ENCODE peak calls at places on chromosomes 12 and 14, in four cellular contexts. S is BE2C, Z is chondrocyte, F is HL-60. I is an unnamed sample.

GRCh38 chr12:89379100-89379838 is 27.0 kb upstream of the DUSP6 start:
- DNase-seq in S (no peak), Z (no peak), F (no peak), I (no peak)

GRCh38 chr14:89977668-89978067 is 21.9 kb downstream of the TDP1 start:
- DNase-seq in S (no peak), Z (no peak), F (no peak), I (no peak)

GRCh38 chr12:131387281-131388163 is 323.4 kb upstream of the SFSWAP start:
- DNase-seq in S (no peak), Z (peak), F (no peak), I (no peak)

GRCh38 chr14:26887842-26888241 is 290.0 kb upstream of the NOVA1 start:
- DNase-seq in S (no peak), Z (no peak), F (no peak), I (no peak)

GRCh38 chr14:28707814-28708213 is 58.8 kb upstream of the FOXG1 start:
- DNase-seq in S (no peak), Z (no peak), F (no peak), I (no peak)

GRCh38 chr12:121124402-121125109 is 8.1 kb upstream of the P2RX7 start:
- DNase-seq in S (no peak), Z (no peak), F (no peak), I (no peak)

GRCh38 chr12:16407332-16407731 is 59.9 kb downstream of the MGST1 start:
- DNase-seq in S (no peak), Z (no peak), F (peak), I (no peak)

GRCh38 chr12:3928538-3929220 is 55.5 kb upstream of the PARP11 start:
- DNase-seq in S (no peak), Z (no peak), F (peak), I (no peak)

GRCh38 chr14:76662580-76662979 is 98.7 kb upstream of the VASH1 start:
- DNase-seq in S (no peak), Z (no peak), F (no peak), I (no peak)

GRCh38 chr14:58238252-58239247 is 6.1 kb upstream of the PSMA3 start:
- DNase-seq in S (peak), Z (no peak), F (no peak), I (no peak)

GRCh38 chr14:31926652-31927347 is 150.3 kb upstream of the ARHGAP5 start:
- DNase-seq in S (no peak), Z (no peak), F (no peak), I (no peak)

GRCh38 chr12:3278681-3279414 is 201.7 kb downstream of the TSPAN9 start:
- DNase-seq in S (no peak), Z (no peak), F (no peak), I (no peak)

GRCh38 chr14:60757617-60758016 is 23.1 kb downstream of the MNAT1 start:
- DNase-seq in S (no peak), Z (no peak), F (no peak), I (no peak)

GRCh38 chr12:2054091-2055018 is 1.6 kb downstream of the CACNA1C start:
- DNase-seq in S (no peak), Z (no peak), F (no peak), I (no peak)

GRCh38 chr12:3364226-3364625 is 126.8 kb upstream of the PRMT8 start:
- DNase-seq in S (no peak), Z (no peak), F (no peak), I (no peak)

GRCh38 chr12:52742196-52742580 is 35.0 kb downstream of the KRT76 start:
- DNase-seq in S (no peak), Z (no peak), F (no peak), I (no peak)

GRCh38 chr12:119938049-119938667 is 50.9 kb upstream of the BICDL1 start:
- DNase-seq in S (peak), Z (no peak), F (peak), I (peak)

GRCh38 chr12:47231456-47231855 is 151.7 kb upstream of the AMIGO2 start:
- DNase-seq in S (no peak), Z (no peak), F (no peak), I (no peak)

GRCh38 chr12:129028824-129029223 is 175.5 kb downstream of the GLT1D1 start:
- DNase-seq in S (no peak), Z (no peak), F (no peak), I (no peak)

GRCh38 chr14:100376751-100377171 is 53.6 kb downstream of the SLC25A47 start:
- DNase-seq in S (peak), Z (no peak), F (peak), I (no peak)

GRCh38 chr14:68841030-68841809 is 48.4 kb upstream of the ZFP36L1 start:
- DNase-seq in S (no peak), Z (no peak), F (no peak), I (no peak)

GRCh38 chr12:123431951-123432886 is 4.3 kb downstream of the RILPL2 start:
- DNase-seq in S (no peak), Z (no peak), F (peak), I (no peak)

GRCh38 chr14:85010186-85010585 is 519.8 kb upstream of the FLRT2 start:
- DNase-seq in S (no peak), Z (no peak), F (no peak), I (no peak)

GRCh38 chr14:75982724-75983358 is 1.0 kb upstream of the TGFB3 start:
- DNase-seq in S (peak), Z (no peak), F (peak), I (no peak)

GRCh38 chr12:50201987-50202521 is 34.9 kb upstream of the CERS5 start:
- DNase-seq in S (no peak), Z (no peak), F (no peak), I (no peak)

GRCh38 chr12:106170285-106170684 is 31.5 kb upstream of the NUAK1 start:
- DNase-seq in S (no peak), Z (no peak), F (no peak), I (no peak)

GRCh38 chr12:124910561-124911478 is 3.6 kb downstream of the UBC start:
- DNase-seq in S (no peak), Z (no peak), F (no peak), I (no peak)

GRCh38 chr12:124914392-124915248 is at the start of gene UBC:
- DNase-seq in S (peak), Z (peak), F (peak), I (peak)

GRCh38 chr12:124916370-124917134 is 2.1 kb upstream of the UBC start:
- DNase-seq in S (no peak), Z (no peak), F (peak), I (no peak)

GRCh38 chr12:124915249-124916236 is 1.1 kb upstream of the UBC start:
- DNase-seq in S (no peak), Z (no peak), F (no peak), I (no peak)

GRCh38 chr12:124913474-124914391 is 717 bp downstream of the UBC start:
- DNase-seq in S (peak), Z (peak), F (peak), I (peak)
- TF ChIP-seq CTCF in S (peak), Z (peak), F (peak), I (peak)

GRCh38 chr14:50562841-50563240 is 2.9 kb downstream of the ATL1 start:
- DNase-seq in S (no peak), Z (no peak), F (no peak), I (no peak)

GRCh38 chr14:50560929-50561280 is 960 bp downstream of the ATL1 start:
- DNase-seq in S (peak), Z (no peak), F (peak), I (peak)

DNA sequence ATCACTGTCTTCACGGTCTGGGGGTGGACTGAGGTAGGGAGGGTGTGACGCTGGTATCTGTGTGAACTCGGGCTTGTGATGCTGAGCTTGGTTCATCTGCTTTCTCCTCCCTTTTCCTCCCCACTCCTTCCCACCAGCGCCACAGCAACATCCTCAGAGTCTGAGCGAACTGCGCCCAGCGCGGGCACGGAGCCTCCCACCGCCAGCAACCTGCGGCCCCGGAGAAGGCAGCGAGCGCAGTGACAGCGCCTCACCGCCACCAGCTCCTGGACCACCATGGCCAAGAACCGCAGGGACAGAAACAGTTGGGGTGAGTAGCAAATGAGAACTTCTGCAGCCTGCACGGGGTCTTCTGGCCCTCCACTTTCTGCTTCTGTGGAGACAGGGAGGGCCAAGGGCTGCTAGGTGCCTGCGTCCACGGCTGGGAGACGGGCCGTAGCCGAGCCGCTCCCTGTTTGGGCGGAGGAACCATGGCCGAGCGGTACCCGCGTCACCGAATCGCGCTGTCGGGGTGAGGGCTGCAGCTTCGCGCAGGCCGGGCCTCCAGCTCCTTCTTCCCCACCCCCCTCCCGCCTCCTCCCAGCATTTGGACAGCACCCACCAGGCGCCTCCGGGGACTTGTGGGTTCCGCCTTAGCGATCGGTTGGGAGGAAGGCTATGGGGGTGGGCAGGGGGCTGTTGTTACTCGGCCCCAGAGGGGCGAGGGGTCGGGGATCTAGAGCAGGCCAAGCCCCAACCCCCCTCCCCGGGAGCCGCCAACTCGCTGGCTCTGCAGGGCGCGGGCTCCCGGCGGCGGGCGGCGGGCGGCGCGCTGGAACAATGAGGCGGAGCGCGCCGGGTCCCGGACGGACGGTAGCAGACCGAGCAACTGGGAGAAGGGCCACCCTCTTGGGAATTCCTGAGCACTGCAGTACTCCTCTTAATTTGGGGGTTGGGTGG is at the start of gene ATL1:
- DNase-seq in S (peak), Z (peak), F (peak), I (peak)
- TF ChIP-seq CTCF in S (no peak), Z (peak), F (no peak), I (no peak)

DNA sequence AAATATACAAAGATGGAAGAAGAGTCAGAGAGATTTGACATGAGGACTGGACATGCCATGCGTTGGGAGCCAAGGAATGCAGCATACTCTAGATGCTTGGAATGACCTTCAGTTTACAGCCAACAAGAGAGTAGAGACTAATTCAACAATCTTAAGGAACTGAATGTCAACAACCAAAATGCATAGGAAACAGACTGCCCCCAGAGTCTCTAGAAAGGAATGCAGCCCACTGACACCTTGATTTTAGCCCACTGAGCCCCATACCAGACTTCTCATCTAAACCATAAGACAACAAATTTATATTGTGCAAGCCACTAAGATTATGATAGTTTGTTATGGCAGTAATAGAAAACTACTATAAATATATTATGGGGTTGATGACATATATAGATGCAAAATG is 611.2 kb downstream of the RPS29 start:
- DNase-seq in S (no peak), Z (no peak), F (no peak), I (no peak)
- TF ChIP-seq CTCF in S (no peak), Z (no peak), F (no peak), I (no peak)

GRCh38 chr14:92937229-92937937 is 14.4 kb downstream of the CHGA start:
- DNase-seq in S (no peak), Z (no peak), F (no peak), I (no peak)

GRCh38 chr14:92938890-92939671 is 16.1 kb downstream of the CHGA start:
- DNase-seq in S (peak), Z (no peak), F (no peak), I (no peak)

GRCh38 chr14:92939699-92940098 is 16.7 kb downstream of the CHGA start:
- DNase-seq in S (no peak), Z (no peak), F (peak), I (no peak)

GRCh38 chr14:92940543-92940942 is 17.6 kb downstream of the CHGA start:
- DNase-seq in S (no peak), Z (no peak), F (no peak), I (no peak)

GRCh38 chr14:92938235-92938875 is 15.4 kb downstream of the CHGA start:
- DNase-seq in S (peak), Z (no peak), F (no peak), I (no peak)
- TF ChIP-seq CTCF in S (no peak), Z (no peak), F (no peak), I (no peak)